ENCODE peak calls at places on chromosomes 13 and 19, in ten cellular contexts. Q is K562, I is aorta, H is kidney epithelial cell, E is RWPE2, K is heart right ventricle, D is fibroblast of lung, O is AG04450, R is bronchial epithelial cell, A is body of pancreas. Y is an unnamed sample. For H3K27me3, the result is how much of the 10 kb centered on the place peaks cover.

GRCh38 chr13:49615844-49616687 is 12.2 kb upstream of the ARL11 start:
- DNase-seq in Q (no peak), I (no peak), H (no peak), E (no peak), K (no peak), D (no peak), O (no peak), R (no peak), A (no peak), Y (no peak)

GRCh38 chr13:49693191-49693733 is 2.0 kb upstream of the EBPL start:
- DNase-seq in Q (no peak), I (no peak), H (no peak), E (no peak), K (no peak), D (no peak), O (no peak), R (peak), A (no peak), Y (no peak)

GRCh38 chr19:43595605-43595998 is 332 bp downstream of the IRGQ start:
- DNase-seq in Q (no peak), I (no peak), H (no peak), E (no peak), K (no peak), D (no peak), O (no peak), R (no peak), A (no peak), Y (peak)

GRCh38 chr19:53982056-53982455 is 9.4 kb upstream of the CACNG6 start:
- DNase-seq in Q (no peak), I (no peak), H (no peak), E (no peak), K (no peak), D (peak), O (no peak), R (no peak), A (peak), Y (no peak)

GRCh38 chr13:44796597-44797517 is 192.4 kb downstream of the NUFIP1 start:
- DNase-seq in Q (no peak), I (no peak), H (no peak), E (no peak), K (no peak), D (no peak), O (no peak), R (no peak), A (no peak), Y (no peak)

GRCh38 chr19:50493171-50493570 is 16.5 kb upstream of the GARIN5A start:
- DNase-seq in Q (no peak), I (peak), H (no peak), E (no peak), K (no peak), D (no peak), O (no peak), R (no peak), A (no peak), Y (no peak)

GRCh38 chr19:51550848-51551672 is 19.6 kb upstream of the SIGLEC6 start:
- DNase-seq in Q (no peak), I (no peak), H (no peak), E (no peak), K (no peak), D (no peak), O (no peak), R (no peak), A (no peak), Y (no peak)

GRCh38 chr19:29320611-29321010 is 107.7 kb upstream of the UQCRFS1 start:
- DNase-seq in Q (no peak), I (no peak), H (no peak), E (no peak), K (no peak), D (no peak), O (no peak), R (no peak), A (no peak), Y (no peak)

GRCh38 chr13:48263196-48263595 is 30.2 kb downstream of the ITM2B start:
- DNase-seq in Q (no peak), I (no peak), H (peak), E (no peak), K (no peak), D (peak), O (no peak), R (peak), A (no peak), Y (no peak)

DNA sequence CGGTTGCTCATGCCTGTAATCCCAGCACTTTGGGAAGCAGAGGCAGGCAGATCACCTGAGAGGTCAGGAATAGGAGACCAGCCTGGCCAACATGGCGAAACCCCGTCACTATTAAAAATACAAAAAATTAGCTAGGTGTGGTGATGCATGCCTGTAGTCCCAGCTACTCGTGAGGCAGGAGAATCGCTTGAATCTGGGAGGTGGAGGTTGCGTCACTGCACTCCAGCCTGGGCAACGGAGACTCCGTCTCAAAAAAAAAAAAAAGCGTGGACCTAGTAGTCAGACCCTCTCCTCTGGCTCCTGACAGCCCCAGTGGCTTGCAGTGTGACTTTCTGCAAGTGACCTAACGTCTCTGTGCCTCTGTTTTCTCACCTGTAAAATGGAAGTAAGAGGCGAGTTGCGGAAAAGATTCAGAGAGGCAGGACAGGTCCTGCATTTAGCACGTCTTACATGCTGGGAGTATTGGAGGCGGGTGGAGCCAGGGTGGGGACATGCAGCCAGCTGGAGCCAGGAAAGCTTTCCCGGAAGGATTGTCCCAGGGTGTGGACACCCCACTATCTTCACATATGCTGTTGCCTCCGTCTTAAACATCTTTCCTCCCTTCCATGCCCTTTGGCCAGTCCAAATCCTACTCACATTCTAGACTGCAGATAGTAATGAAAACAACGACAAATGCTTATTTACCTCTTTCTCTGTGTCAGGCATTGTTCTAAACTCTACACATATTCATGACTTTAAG is 2.9 kb downstream of the TUBB4A start:
- DNase-seq in Q (no peak), I (no peak), H (no peak), E (no peak), K (no peak), D (no peak), O (no peak), R (no peak), A (no peak), Y (no peak)
- H3K27me3 ChIP-seq in Q (under half), I (under half), H (under half), E (under half), K (under half), D (under half), O (under half), R (under half), A (under half), Y (under half)

DNA sequence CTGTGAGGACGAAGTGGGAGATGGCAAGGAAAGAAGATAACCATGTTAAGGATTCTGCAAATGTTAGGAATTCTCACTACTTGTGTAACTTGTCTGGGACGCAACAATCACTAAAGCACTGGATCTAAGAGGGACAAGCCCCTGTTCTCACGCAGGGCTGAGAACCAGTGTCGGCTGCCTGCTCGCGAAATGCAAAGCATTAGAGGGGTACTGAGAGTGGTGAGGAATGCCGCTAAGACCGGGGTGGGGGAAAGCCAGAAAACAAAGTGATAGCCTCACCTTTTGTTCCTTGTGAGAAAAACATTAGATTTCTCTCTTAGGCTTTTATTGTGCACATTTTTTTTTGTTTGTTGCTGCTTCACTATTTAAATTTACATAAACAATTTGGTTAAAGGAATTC is 241.9 kb downstream of the ABCC4 start:
- DNase-seq in Q (no peak), I (no peak), H (no peak), E (no peak), K (no peak), D (no peak), O (no peak), R (no peak), A (no peak), Y (no peak)
- H3K4me3 ChIP-seq in Q (no peak), I (no peak), H (no peak), E (no peak), K (no peak), D (no peak), O (no peak), R (no peak), A (no peak), Y (no peak)

DNA sequence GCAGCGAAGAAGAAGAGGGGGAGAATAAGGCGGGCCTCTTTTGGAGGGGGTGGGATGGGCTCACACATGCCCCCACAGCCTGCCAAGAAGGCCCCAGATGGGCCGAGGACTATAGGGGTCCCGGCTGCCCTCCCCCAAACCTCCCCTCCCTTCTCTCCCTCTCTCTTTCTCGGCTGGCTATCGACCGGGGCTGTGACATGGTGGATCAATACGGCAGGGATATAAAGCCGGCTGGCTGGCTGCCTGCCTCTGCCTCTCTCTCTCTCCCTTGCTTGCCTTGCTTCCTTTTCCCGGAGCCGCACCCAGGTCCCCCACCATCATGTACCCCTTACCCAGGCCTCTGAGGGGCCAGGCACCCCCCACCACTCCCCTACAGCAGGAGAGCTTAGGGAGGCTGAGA is 20.0 kb upstream of the POU2F2 start:
- DNase-seq in Q (no peak), I (no peak), H (no peak), E (no peak), K (no peak), D (no peak), O (no peak), R (no peak), A (peak), Y (no peak)
- H3K27me3 ChIP-seq in Q (half or more), I (under half), H (half or more), E (under half), K (half or more), D (half or more), O (half or more), R (under half), A (under half), Y (under half)

DNA sequence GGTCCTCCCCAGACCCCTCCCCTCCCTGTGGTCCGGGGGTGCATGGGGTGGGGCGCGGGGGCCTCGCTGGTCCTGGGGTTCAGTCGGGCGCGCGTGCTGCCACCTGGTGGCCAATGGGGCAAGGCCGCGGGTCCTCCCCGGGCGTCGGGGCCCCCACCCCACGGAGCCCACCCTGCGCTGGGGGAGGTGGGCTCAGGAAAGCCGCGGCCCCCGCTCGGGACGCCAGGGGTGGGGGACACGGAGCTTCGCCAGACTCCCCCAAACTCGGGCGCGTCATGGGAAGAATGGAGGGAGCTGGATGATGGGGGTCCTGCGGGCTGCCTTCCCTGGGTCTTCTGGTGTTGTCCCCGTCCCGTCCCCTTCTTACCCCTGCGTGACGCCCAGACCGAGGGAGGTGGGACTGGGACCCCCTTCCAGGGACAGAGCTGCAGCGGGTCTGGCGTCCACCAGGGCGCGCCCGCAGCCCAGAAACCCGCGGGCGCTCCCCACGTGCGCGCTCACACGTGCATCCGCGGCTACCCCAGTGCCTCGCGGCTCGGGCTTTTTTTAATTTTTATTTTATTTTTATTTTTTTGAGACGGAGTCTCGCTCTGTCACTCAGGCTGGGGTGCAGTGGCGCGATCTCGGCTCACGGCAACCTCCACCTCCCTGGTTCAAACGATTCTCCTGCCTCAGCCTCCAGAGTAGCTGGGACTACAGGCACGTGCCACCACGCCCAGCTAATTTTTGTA is 19.8 kb upstream of the TCF3 start:
- DNase-seq in Q (peak), I (no peak), H (no peak), E (peak), K (no peak), D (peak), O (no peak), R (no peak), A (peak), Y (peak)
- H3K4me3 ChIP-seq in Q (peak), I (no peak), H (no peak), E (peak), K (no peak), D (no peak), O (peak), R (peak), A (no peak), Y (peak)

DNA sequence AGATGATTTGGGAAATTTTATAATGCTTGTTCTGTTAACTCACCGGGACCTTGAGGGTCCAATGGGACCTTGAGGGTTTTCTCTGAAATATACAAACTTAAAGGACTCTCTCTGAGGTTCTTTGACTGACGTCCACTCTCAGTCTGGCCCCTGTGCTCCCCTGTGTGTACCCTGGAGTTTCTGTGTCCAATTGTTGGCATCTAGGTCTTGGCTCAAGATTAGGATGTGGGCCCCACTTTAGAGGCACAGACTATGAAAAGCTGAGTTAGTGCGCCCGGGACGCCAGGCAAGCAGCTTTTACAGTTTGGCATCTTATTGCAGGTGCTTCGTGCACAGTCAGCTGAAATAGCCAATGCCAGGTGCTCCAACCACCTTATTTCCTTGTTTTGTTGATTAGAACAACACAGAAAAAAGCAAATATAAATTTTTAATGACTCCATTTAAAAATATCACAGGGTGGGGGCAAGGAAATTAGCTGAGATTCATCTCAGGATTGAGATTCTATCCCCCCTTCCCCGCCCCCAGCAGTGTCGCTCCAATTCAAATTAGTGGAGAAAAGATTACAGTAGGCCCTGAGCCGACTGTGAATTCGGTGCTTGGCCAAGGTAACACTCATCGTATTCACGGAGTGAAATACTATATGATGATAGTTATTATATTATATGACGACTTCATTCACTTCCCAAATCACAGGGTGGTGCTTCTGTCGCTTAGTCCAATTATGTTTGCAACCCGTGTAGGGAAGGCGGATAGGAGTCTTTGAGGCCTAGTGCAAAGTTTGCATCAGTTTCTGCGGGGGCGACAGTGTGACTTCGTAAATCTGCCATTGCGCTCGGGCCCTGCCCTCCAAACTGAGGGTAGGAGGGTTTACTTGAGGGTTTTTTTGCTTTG is 4.3 kb downstream of the SOX1 start:
- DNase-seq in Q (no peak), I (no peak), H (no peak), E (no peak), K (no peak), D (no peak), O (no peak), R (no peak), A (no peak), Y (no peak)
- H3K27me3 ChIP-seq in Q (under half), I (under half), H (half or more), E (half or more), K (half or more), D (under half), O (half or more), R (under half), A (under half), Y (half or more)

DNA sequence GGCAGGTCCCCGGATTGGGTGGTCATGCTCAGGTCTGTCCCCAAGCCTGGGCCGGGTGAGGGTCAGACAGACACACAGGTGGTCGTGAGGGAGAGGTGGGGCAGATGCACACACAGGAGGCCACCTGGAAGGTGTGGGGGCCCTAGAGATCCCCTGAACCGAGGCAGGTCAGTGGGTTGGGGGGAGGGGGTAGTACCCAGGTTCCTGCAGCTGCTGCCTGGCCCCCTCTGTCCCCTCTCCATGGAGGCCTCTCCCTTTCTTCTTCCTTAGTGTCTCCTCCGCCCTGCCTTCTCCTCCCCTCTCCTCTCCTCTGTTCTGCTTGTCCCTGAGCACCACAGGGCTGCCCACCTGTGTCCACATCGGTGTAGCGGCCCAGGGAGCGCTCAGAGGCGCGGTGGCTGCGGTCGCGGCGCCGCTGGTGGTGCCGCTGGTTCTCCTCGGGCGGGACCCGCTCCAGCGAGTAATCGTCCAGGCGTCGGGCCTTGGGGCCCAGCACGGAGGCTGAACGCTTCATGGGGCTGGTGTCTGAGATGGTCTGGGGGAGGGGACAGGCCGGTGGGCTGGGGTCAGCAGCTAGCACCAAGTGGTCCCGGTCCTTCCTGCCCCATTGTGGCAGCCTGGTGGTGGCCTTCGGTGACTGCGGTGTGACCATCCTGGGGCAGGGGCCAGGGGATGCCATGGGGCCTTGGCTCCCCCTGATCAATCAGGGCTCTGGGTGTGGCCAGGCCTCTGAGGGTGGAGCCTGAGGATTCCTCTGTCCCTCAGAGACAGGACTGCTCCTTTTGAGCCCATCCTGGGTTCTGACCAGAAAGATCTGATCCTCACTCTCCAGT is 59.0 kb downstream of the IER2 start:
- DNase-seq in Q (no peak), I (no peak), H (no peak), E (no peak), K (no peak), D (no peak), O (no peak), R (no peak), A (no peak), Y (no peak)
- H3K4me3 ChIP-seq in Q (no peak), I (no peak), H (no peak), E (no peak), K (no peak), D (no peak), O (no peak), R (no peak), A (no peak), Y (no peak)

GRCh38 chr13:71320452-71320851 is 546.6 kb downstream of the DACH1 start:
- DNase-seq in Q (no peak), I (no peak), H (no peak), E (no peak), K (no peak), D (no peak), O (peak), R (peak), A (no peak), Y (peak)

GRCh38 chr13:71312923-71313322 is 554.1 kb downstream of the DACH1 start:
- DNase-seq in Q (no peak), I (no peak), H (no peak), E (no peak), K (no peak), D (no peak), O (no peak), R (no peak), A (no peak), Y (no peak)

DNA sequence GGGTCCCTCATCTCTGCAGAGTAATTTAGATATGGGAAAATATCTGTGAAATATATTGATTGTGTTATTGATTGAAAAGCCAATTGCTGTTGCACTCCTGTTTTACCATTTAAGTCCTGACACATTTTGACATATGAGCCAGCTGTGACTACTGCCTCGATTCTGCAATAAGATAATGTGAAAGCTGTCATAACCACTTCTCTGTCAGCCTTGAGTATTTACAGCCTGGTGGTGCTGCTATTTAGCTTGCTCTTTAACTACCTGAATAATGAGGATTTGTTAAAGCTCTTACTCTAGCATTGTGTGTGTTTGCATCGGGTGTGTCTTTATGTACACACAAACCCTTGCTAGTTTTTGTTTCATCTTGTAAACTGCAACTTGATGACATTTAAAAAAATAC is 550.0 kb downstream of the DACH1 start:
- DNase-seq in Q (no peak), I (no peak), H (no peak), E (no peak), K (no peak), D (no peak), O (no peak), R (no peak), A (no peak), Y (no peak)
- H3K27me3 ChIP-seq in Q (under half), I (under half), H (under half), E (under half), K (under half), D (under half), O (under half), R (under half), A (under half), Y (under half)

GRCh38 chr19:9757544-9758501 is 10.7 kb downstream of the ZNF846 start:
- DNase-seq in Q (no peak), I (no peak), H (no peak), E (no peak), K (no peak), D (peak), O (no peak), R (no peak), A (no peak), Y (no peak)
- H3K4me3 ChIP-seq in Q (no peak), I (no peak), H (no peak), E (no peak), K (no peak), D (no peak), O (no peak), R (no peak), A (no peak), Y (no peak)

Y was measured in colonic mucosa.